ENCODE peak calls at places on chromosomes 6 and 20, in six cellular contexts. S is right lobe of liver, B is spleen, Q is right cardiac atrium, J is tibial nerve, L is adipocyte. F is an unnamed sample. For H3K9me3, the result is how much of the 10 kb centered on the place peaks cover.

GRCh38 chr20:35387334-35387733 is 24.4 kb downstream of the UQCC1 start:
- DNase-seq in S (no peak), J (no peak), L (peak), B (no peak), Q (no peak), F (no peak)

GRCh38 chr20:35363190-35363589 is 48.6 kb downstream of the UQCC1 start:
- DNase-seq in Q (no peak), J (no peak), S (no peak), B (no peak), L (no peak), F (no peak)

GRCh38 chr6:56073315-56073714 is 174.1 kb downstream of the COL21A1 start:
- DNase-seq in J (no peak), S (no peak), Q (no peak), B (no peak), L (peak), F (no peak)

GRCh38 chr6:161068296-161068695 is 76.7 kb downstream of the MAP3K4 start:
- DNase-seq in Q (no peak), J (no peak), B (no peak), S (no peak), L (no peak), F (no peak)

GRCh38 chr6:81772741-81773140 is 20.3 kb upstream of the TENT5A start:
- DNase-seq in L (peak), Q (no peak), S (no peak), J (no peak), B (no peak), F (no peak)

GRCh38 chr20:25548613-25549086 is 36.7 kb downstream of the NINL start:
- DNase-seq in B (no peak), J (no peak), Q (no peak), S (no peak), L (no peak), F (no peak)

GRCh38 chr20:19806806-19807691 is 49.0 kb downstream of the RIN2 start:
- DNase-seq in L (peak), J (no peak), Q (no peak), B (no peak), S (no peak), F (no peak)

GRCh38 chr6:167863897-167864296 is 37.2 kb downstream of the AFDN start:
- DNase-seq in Q (no peak), S (peak), J (no peak), L (no peak), B (no peak), F (no peak)

GRCh38 chr6:107535626-107536025 is 45.7 kb downstream of the SOBP start:
- DNase-seq in L (no peak), Q (no peak), J (no peak), B (no peak), S (no peak), F (no peak)

GRCh38 chr20:438581-439469 is 23.5 kb downstream of the TBC1D20 start:
- DNase-seq in B (peak), J (no peak), L (no peak), S (no peak), Q (no peak), F (peak)

GRCh38 chr20:31956556-31957220 is 4.8 kb upstream of the PDRG1 start:
- DNase-seq in B (no peak), L (no peak), Q (no peak), J (no peak), S (no peak), F (no peak)

GRCh38 chr20:57514273-57514751 is 10.6 kb downstream of the CTCFL start:
- DNase-seq in L (peak), J (peak), S (peak), B (no peak), Q (peak), F (peak)

GRCh38 chr6:54700158-54700557 is 146.4 kb upstream of the FAM83B start:
- DNase-seq in Q (no peak), S (no peak), B (no peak), J (no peak), L (no peak), F (no peak)

GRCh38 chr20:61297981-61298380 is 45.9 kb downstream of the CDH4 start:
- DNase-seq in S (no peak), Q (no peak), L (no peak), J (no peak), B (peak), F (no peak)

GRCh38 chr6:119533603-119534279 is 184.2 kb upstream of the MAN1A1 start:
- DNase-seq in Q (no peak), B (no peak), L (peak), J (no peak), S (no peak), F (no peak)

GRCh38 chr6:149560736-149561135 is 5.4 kb upstream of the GINM1 start:
- DNase-seq in Q (no peak), L (peak), S (no peak), B (no peak), J (no peak), F (no peak)

GRCh38 chr6:41367700-41368099 is 32.3 kb downstream of the NCR2 start:
- DNase-seq in Q (no peak), S (no peak), B (no peak), L (peak), J (no peak), F (no peak)

GRCh38 chr6:84459401-84459800 is 232.0 kb upstream of the CEP162 start:
- DNase-seq in Q (no peak), S (no peak), L (no peak), B (no peak), J (no peak), F (no peak)

GRCh38 chr6:157246048-157246630 is 77.2 kb downstream of the TMEM242 start:
- DNase-seq in L (peak), Q (peak), S (no peak), J (no peak), B (peak), F (no peak)

GRCh38 chr20:2559641-2560040 is 23.3 kb downstream of the TMC2 start:
- DNase-seq in J (no peak), Q (no peak), B (no peak), S (no peak), L (no peak), F (no peak)

GRCh38 chr20:53876470-53876869 is 193.9 kb downstream of the BCAS1 start:
- DNase-seq in S (no peak), J (no peak), L (no peak), B (no peak), Q (no peak), F (no peak)

GRCh38 chr6:10847684-10848083 is 9.3 kb upstream of the MAK start:
- DNase-seq in Q (no peak), S (no peak), B (no peak), J (no peak), L (peak), F (no peak)

GRCh38 chr20:34768105-34768504 is 57.3 kb downstream of the NCOA6 start:
- DNase-seq in S (no peak), B (no peak), L (peak), Q (no peak), J (no peak), F (no peak)

GRCh38 chr6:134802426-134803058 is 147.4 kb downstream of the ALDH8A1 start:
- DNase-seq in S (no peak), B (no peak), J (no peak), L (no peak), Q (no peak), F (no peak)

GRCh38 chr20:20864346-20865096 is 152.1 kb upstream of the RALGAPA2 start:
- DNase-seq in J (no peak), B (no peak), S (no peak), L (peak), Q (no peak), F (no peak)

GRCh38 chr20:50453533-50453932 is 56.6 kb upstream of the PTPN1 start:
- DNase-seq in B (no peak), Q (no peak), S (no peak), L (no peak), J (no peak), F (no peak)

GRCh38 chr6:355809-356208 is 35.7 kb upstream of the IRF4 start:
- DNase-seq in J (no peak), S (peak), Q (no peak), L (no peak), B (no peak), F (no peak)

GRCh38 chr6:352896-353470 is 38.6 kb upstream of the IRF4 start:
- DNase-seq in S (no peak), B (no peak), J (no peak), L (no peak), Q (no peak), F (no peak)

GRCh38 chr6:353642-354614 is 37.6 kb upstream of the IRF4 start:
- DNase-seq in Q (no peak), L (no peak), B (peak), S (peak), J (no peak), F (no peak)

GRCh38 chr6:355373-355772 is 36.2 kb upstream of the IRF4 start:
- DNase-seq in Q (no peak), S (no peak), B (no peak), L (no peak), J (no peak), F (no peak)

GRCh38 chr6:354631-355280 is 36.8 kb upstream of the IRF4 start:
- DNase-seq in L (no peak), S (peak), J (no peak), Q (no peak), B (peak), F (no peak)
- H3K9me3 ChIP-seq in L (under half), S (under half), J (under half), Q (under half), B (under half), F (under half)

GRCh38 chr6:131009790-131010189 is 53.3 kb downstream of the EPB41L2 start:
- DNase-seq in L (no peak), S (no peak), B (no peak), Q (no peak), J (no peak), F (no peak)
- H3K9me3 ChIP-seq in L (under half), S (under half), B (under half), Q (under half), J (under half), F (under half)

GRCh38 chr6:14379568-14379967 is 262.0 kb downstream of the CD83 start:
- DNase-seq in B (no peak), J (no peak), L (no peak), S (no peak), Q (no peak), F (no peak)
- H3K9me3 ChIP-seq in B (under half), J (under half), L (under half), S (under half), Q (under half), F (under half)

GRCh38 chr20:59857951-59858350 is 75.5 kb downstream of the SYCP2 start:
- DNase-seq in J (no peak), B (no peak), Q (no peak), S (no peak), L (no peak), F (no peak)
- H3K9me3 ChIP-seq in J (under half), B (under half), Q (under half), S (under half), L (under half), F (under half)

GRCh38 chr6:89781070-89782034 is 38.2 kb downstream of the MDN1 start:
- DNase-seq in S (no peak), J (no peak), B (no peak), Q (no peak), L (no peak), F (no peak)
- H3K9me3 ChIP-seq in S (under half), J (under half), B (under half), Q (under half), L (under half), F (under half)

GRCh38 chr20:49285233-49285668 is 7.4 kb upstream of the ZNFX1 start:
- DNase-seq in J (no peak), S (no peak), L (no peak), B (no peak), Q (no peak), F (no peak)

GRCh38 chr20:49283176-49283702 is 5.4 kb upstream of the ZNFX1 start:
- DNase-seq in Q (no peak), S (no peak), L (no peak), B (no peak), J (no peak), F (peak)

GRCh38 chr20:49282584-49283171 is 4.8 kb upstream of the ZNFX1 start:
- DNase-seq in L (no peak), J (no peak), S (no peak), B (no peak), Q (no peak), F (no peak)

GRCh38 chr20:49284818-49285217 is 7.0 kb upstream of the ZNFX1 start:
- DNase-seq in B (no peak), J (no peak), S (no peak), Q (no peak), L (no peak), F (no peak)

GRCh38 chr20:49283703-49284625 is 6.1 kb upstream of the ZNFX1 start:
- DNase-seq in S (no peak), L (no peak), B (no peak), J (no peak), Q (no peak), F (no peak)
- H3K9me3 ChIP-seq in S (under half), L (under half), B (half or more), J (under half), Q (under half), F (half or more)

GRCh38 chr20:41200446-41201202 is 63.3 kb downstream of the PLCG1 start:
- DNase-seq in B (no peak), L (no peak), J (no peak), S (no peak), Q (no peak), F (no peak)

GRCh38 chr20:41198443-41198842 is 61.1 kb downstream of the PLCG1 start:
- DNase-seq in Q (no peak), S (no peak), B (no peak), L (no peak), J (no peak), F (no peak)

GRCh38 chr20:41192575-41192974 is 55.2 kb downstream of the PLCG1 start:
- DNase-seq in B (no peak), J (no peak), L (no peak), S (no peak), Q (no peak), F (no peak)

GRCh38 chr20:41191562-41192500 is 54.5 kb downstream of the PLCG1 start:
- DNase-seq in Q (no peak), B (no peak), L (no peak), J (peak), S (no peak), F (no peak)

GRCh38 chr20:41196653-41197225 is 59.4 kb downstream of the PLCG1 start:
- DNase-seq in B (no peak), J (no peak), Q (no peak), L (no peak), S (no peak), F (no peak)
- H3K9me3 ChIP-seq in B (under half), J (under half), Q (under half), L (under half), S (under half), F (under half)

F was measured in CD8-positive, alpha-beta memory T cell.